ENCODE peak calls at places on chromosomes 1 and 21, in six cellular contexts. X, A, V, B, E and R are unnamed samples.

GRCh38 chr21:39908265-39908923 is 41.2 kb downstream of the PCP4 start:
- DNase-seq in X (peak), E (peak), B (no peak), V (no peak), A (no peak), R (peak)

GRCh38 chr1:33025180-33025569 is 11.5 kb downstream of the AK2 start:
- DNase-seq in V (no peak), B (no peak), A (no peak), X (no peak), E (no peak), R (no peak)

GRCh38 chr1:44636711-44637589 is 37.3 kb downstream of the TMEM53 start:
- DNase-seq in B (no peak), X (no peak), E (no peak), V (no peak), A (peak), R (no peak)

GRCh38 chr21:16055012-16055411 is 325.2 kb downstream of the USP25 start:
- DNase-seq in E (no peak), X (no peak), B (no peak), V (no peak), A (no peak), R (no peak)

GRCh38 chr1:117826551-117827078 is 102.8 kb downstream of the GDAP2 start:
- DNase-seq in E (no peak), A (peak), X (no peak), V (no peak), B (peak), R (no peak)

GRCh38 chr1:121444096-121444495 is 259.3 kb downstream of the SRGAP2C start:
- DNase-seq in A (peak), B (no peak), E (no peak), X (no peak), V (no peak), R (no peak)

GRCh38 chr1:202561726-202562442 is 148.4 kb downstream of the SYT2 start:
- DNase-seq in A (no peak), V (no peak), B (no peak), E (peak), X (no peak), R (no peak)

GRCh38 chr1:4603317-4604110 is 50.9 kb upstream of the AJAP1 start:
- DNase-seq in X (no peak), V (no peak), E (peak), B (no peak), A (no peak), R (no peak)

GRCh38 chr1:163528710-163529348 is 207.1 kb downstream of the NUF2 start:
- DNase-seq in A (peak), X (no peak), V (no peak), B (peak), E (peak), R (no peak)

GRCh38 chr1:38076455-38076854 is 29.9 kb upstream of the POU3F1 start:
- DNase-seq in B (no peak), V (no peak), E (no peak), X (no peak), A (no peak), R (no peak)

GRCh38 chr1:54857741-54858665 is 29.0 kb downstream of the DHCR24 start:
- DNase-seq in V (no peak), B (peak), E (no peak), X (no peak), A (peak), R (no peak)

GRCh38 chr1:59604191-59604590 is 210.6 kb upstream of the HOOK1 start:
- DNase-seq in A (peak), V (no peak), E (no peak), X (no peak), B (no peak), R (no peak)

GRCh38 chr1:236315092-236315491 is 33.3 kb upstream of the ERO1B start:
- DNase-seq in V (no peak), X (no peak), E (no peak), B (no peak), A (no peak), R (no peak)

GRCh38 chr1:20711285-20712209 is 6.3 kb downstream of the KIF17 start:
- DNase-seq in X (no peak), A (no peak), V (no peak), B (no peak), E (peak), R (no peak)

GRCh38 chr1:230832466-230832865 is 35.9 kb downstream of the C1orf198 start:
- DNase-seq in V (no peak), B (no peak), E (no peak), X (no peak), A (no peak), R (no peak)

GRCh38 chr21:46151989-46152938 is 3.1 kb downstream of the FTCD start:
- DNase-seq in A (no peak), X (peak), E (no peak), B (no peak), V (no peak), R (peak)

GRCh38 chr1:35885961-35886558 is 3.1 kb downstream of the AGO1 start:
- DNase-seq in A (no peak), X (peak), E (peak), B (peak), V (peak), R (peak)

GRCh38 chr21:29342394-29342957 is 43.8 kb downstream of the BACH1 start:
- DNase-seq in E (no peak), X (no peak), A (peak), B (peak), V (no peak), R (no peak)

GRCh38 chr1:197268012-197268411 is at the start of gene CRB1:
- DNase-seq in B (no peak), V (peak), X (no peak), A (no peak), E (peak), R (no peak)

GRCh38 chr1:12296623-12297022 is 66.8 kb downstream of the VPS13D start:
- DNase-seq in B (peak), A (peak), E (no peak), X (no peak), V (no peak), R (no peak)

GRCh38 chr21:22758478-22758877 is 1760.3 kb downstream of the NCAM2 start:
- DNase-seq in V (no peak), A (no peak), B (no peak), E (no peak), X (no peak), R (no peak)

GRCh38 chr1:53297226-53297625 is 30.6 kb downstream of the LRP8 start:
- DNase-seq in E (no peak), X (no peak), A (no peak), V (no peak), B (no peak), R (no peak)

GRCh38 chr21:45256912-45257672 is 30.6 kb downstream of the POFUT2 start:
- DNase-seq in E (no peak), B (no peak), V (no peak), A (no peak), X (peak), R (peak)

GRCh38 chr1:242610209-242610608 is 85.7 kb upstream of the PLD5 start:
- DNase-seq in X (no peak), E (no peak), B (no peak), A (no peak), V (no peak), R (no peak)

GRCh38 chr1:89001510-89001909 is 9.1 kb upstream of the KYAT3 start:
- DNase-seq in A (peak), X (no peak), B (no peak), V (no peak), E (peak), R (no peak)

GRCh38 chr1:61455400-61455799 is 269.5 kb downstream of the TM2D1 start:
- DNase-seq in B (peak), V (no peak), A (no peak), X (no peak), E (peak), R (no peak)

GRCh38 chr1:228142616-228143203 is 2.6 kb downstream of the GUK1 start:
- DNase-seq in V (no peak), B (no peak), E (no peak), X (no peak), A (no peak), R (no peak)

GRCh38 chr1:179814513-179814838 is 63.1 kb downstream of the TOR1AIP2 start:
- DNase-seq in B (no peak), E (no peak), A (no peak), V (no peak), X (no peak), R (no peak)

GRCh38 chr1:30132602-30133271 is 590.6 kb downstream of the MATN1 start:
- DNase-seq in X (no peak), B (no peak), V (no peak), E (no peak), A (no peak), R (no peak)

GRCh38 chr1:155003227-155003765 is 694 bp downstream of the ZBTB7B start:
- DNase-seq in X (no peak), V (no peak), E (peak), A (no peak), B (peak), R (peak)

GRCh38 chr1:28449904-28450303 is 55.9 kb upstream of the RCC1 start:
- DNase-seq in E (no peak), B (no peak), V (no peak), A (no peak), X (no peak), R (no peak)

GRCh38 chr1:237507005-237507404 is 383.7 kb downstream of the ZP4 start:
- DNase-seq in A (no peak), X (no peak), B (no peak), V (no peak), E (no peak), R (no peak)

DNA sequence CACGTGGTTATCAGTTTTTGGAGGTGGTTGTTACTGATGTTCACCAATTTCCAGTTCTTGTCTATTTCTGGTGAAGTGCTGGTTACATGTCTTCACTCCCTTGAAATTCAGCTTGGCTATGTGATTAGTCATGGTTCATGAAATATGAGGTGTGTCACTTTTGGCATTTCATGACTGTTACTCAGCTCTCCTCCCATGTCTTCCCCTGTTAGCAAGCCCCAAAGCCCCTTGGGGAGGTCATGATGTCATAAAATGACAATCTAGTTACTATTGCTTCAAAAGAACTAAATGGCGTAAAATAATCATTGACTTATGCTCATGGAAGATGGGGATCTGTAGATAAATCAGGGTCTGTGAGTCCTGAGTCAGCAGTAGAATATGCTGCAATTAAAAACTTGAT is 425.1 kb downstream of the SETD4 start:
- DNase-seq in B (peak), V (no peak), E (no peak), X (no peak), A (peak), R (no peak)
- H3K4me2 ChIP-seq in B (no peak), V (no peak), E (no peak), X (no peak), A (no peak), R (no peak)

DNA sequence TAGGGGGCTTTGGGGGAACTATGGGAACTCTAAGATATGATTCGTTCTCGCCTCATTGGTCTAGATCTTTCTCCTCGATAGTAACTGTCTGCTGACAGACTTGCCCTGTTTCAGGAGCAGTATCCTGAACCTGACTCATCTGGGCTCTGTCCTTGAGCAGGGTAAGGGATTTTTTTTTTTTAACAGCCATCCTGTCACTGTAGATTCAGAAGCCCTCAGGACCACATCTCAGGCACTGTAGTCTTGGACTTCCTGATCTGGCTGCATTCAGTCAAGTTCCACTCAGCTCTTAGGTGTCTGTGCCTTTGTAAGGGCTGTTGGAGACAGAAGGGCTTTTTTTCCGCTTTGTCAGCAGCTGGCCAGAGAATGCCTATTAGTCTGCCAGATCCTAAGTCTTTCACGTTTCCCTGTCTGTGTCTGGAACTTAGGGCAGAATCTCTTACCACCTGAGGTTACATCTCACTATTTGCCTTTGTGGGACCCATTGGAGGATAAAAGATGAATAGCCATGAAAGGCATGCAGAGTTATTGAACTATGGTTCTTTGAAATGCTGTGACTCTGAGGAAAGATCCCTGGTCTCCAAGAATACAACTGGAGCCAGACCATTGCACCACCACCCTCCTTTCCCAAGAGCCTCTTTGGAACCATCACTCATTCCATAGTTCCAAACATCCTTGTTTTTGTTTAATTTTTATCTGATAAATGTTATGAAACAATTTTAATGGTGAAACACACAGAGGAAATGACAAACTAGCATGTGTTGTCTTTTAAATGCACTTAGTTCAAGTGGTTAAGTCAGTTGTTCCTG is 49.7 kb upstream of the MACF1 start:
- DNase-seq in B (peak), X (no peak), A (peak), V (no peak), E (peak), R (no peak)
- H2BK15ac ChIP-seq in B (no peak), X (no peak), A (peak), V (no peak), E (no peak), R (no peak)

DNA sequence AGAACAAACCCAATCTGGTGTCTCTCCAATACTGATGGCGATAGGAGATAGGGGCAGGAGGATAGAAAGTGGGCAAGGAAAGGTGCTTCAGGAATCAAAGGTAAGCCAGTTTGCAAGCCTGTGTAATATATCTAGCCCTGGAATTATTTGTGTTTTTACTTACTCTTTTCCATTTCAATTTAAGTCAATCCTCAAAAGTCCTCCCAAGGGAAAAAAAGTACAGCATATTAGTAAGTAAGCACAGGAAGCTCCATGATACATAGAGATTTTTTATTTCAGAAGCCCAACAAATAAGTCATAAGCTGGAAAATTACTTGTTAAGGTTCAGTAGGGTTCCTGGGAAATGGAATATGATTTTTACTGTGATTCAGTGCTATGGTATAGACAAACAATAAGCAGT is 337.7 kb upstream of the DUSP10 start:
- DNase-seq in V (no peak), B (no peak), X (no peak), A (no peak), E (no peak), R (no peak)
- H3K4me2 ChIP-seq in V (no peak), B (no peak), X (no peak), A (no peak), E (no peak), R (no peak)

DNA sequence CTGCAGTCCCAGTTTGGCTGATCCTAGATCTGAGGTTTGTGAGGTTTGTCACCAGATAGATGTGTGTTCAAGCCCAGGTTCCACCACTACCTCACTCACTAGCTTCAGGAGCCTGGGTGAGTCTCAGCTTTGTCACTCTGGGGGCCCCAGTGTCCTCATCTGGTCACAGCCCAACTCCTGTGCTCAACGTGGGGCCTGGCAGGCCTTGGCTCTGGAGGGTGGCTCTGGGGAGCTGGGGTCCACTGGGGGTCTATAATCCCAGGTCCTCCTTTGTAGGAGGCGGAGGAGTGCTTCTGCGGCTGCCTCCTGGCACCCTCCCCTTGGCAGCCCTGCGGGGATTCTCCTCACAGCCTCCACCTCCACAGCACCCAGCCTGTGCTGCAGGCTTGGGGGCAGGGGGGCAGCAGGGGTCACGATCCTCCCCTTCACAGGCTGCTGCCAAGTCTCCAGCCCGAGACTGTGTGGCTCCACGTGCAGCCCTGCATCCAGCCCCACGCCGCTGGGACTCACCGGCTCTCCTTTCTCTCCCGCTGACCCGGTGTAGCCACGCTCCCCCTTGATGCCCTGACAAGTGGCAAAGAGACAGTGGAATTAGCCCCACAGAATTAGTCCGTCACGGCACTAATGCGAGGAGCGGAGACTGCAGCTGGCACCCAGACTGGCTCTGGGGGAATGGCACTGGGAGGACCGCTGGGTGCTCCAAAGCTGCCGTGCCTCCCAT is 22.5 kb upstream of the PEF1 start:
- DNase-seq in A (no peak), V (no peak), B (no peak), E (no peak), X (no peak), R (no peak)
- H2BK15ac ChIP-seq in A (no peak), V (peak), B (no peak), E (no peak), X (no peak), R (no peak)

GRCh38 chr1:156608036-156608674 is 6.9 kb upstream of the GPATCH4 start:
- DNase-seq in E (peak), A (peak), V (no peak), X (peak), B (peak), R (peak)
- H3K4me2 ChIP-seq in E (no peak), A (no peak), V (no peak), X (no peak), B (no peak), R (no peak)

DNA sequence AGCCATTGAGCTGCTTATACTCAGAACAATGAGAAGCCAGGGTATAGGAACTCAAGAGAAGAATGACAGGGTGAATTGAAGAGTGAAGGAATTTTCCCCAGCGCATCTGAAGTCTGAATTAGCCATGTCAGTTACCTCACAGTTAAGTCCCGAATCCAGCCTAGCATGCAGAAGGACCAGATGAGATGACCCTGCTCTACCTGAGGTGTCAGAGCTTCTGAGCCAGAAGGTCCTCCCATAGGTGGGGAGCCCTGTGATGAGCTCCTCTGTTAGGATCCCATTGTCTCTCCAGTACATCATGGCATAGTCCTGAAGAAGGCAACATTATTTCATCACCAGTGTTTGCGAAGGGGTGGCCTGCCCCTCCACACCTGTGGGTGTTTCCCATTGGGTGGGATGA is 68.2 kb downstream of the OVGP1 start:
- DNase-seq in V (no peak), E (peak), B (no peak), X (no peak), A (no peak), R (no peak)
- H2BK15ac ChIP-seq in V (no peak), E (no peak), B (no peak), X (no peak), A (no peak), R (no peak)

DNA sequence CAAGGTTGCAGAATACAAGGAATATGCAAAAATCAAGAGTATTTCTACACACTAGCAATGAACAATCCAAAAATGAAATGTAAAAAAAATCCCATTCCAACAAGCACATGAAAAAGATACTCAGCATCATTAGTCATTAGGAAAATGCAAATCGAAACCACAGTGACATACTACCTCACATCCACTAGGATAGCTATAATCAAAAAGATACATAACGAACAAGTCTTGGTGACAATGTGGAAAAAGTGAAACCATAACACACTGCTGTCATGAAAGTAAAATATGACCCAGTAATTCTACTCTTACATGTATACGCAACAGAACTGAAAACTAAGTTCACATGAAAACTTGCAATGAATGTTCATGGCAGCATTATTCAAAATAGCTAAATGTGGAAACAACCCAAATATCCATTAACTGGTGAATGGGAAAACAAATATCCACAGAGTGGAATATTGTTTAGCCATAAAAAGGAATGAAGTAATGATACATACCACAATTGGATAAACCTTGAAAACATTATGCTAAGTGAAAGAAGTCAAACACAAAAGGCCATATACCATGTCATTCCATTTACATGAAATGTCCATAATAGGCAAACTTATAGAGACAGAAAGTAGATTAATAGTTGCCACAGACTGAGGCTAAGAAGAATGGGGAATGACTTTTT is 34.3 kb downstream of the PIK3R3 start:
- DNase-seq in V (no peak), E (no peak), B (no peak), X (no peak), A (peak), R (no peak)
- H3K4me2 ChIP-seq in V (no peak), E (no peak), B (no peak), X (no peak), A (no peak), R (no peak)

GRCh38 chr1:34369701-34370455 is 193.2 kb downstream of the C1orf94 start:
- DNase-seq in A (no peak), E (no peak), B (no peak), V (no peak), X (peak), R (no peak)
- H2BK15ac ChIP-seq in A (no peak), E (no peak), B (no peak), V (no peak), X (no peak), R (no peak)

GRCh38 chr1:18464665-18465050 is 16.1 kb upstream of the KLHDC7A start:
- DNase-seq in B (no peak), X (no peak), V (no peak), A (no peak), E (no peak), R (no peak)
- H3K4me2 ChIP-seq in B (no peak), X (no peak), V (no peak), A (no peak), E (no peak), R (no peak)